ENCODE peak calls at places on chromosomes 5 and 9, in ten cellular contexts. X, O, N, A, J, I, R, Q, G and P are unnamed samples.
A peak's percentile ranks its signal among the peaks of the same experiment; 100 is the strongest.

GRCh38 chr9:84711936-84712335 is 42.4 kb downstream of the NTRK2 start:
- DNase-seq in X (peak; percentile 81), O (no peak), N (no peak), A (peak; percentile 87), J (peak; percentile 24), I (no peak), R (no peak), Q (peak; percentile 21), G (peak; percentile 80), P (peak; percentile 3)

GRCh38 chr9:126919193-126919592 is 4.6 kb downstream of the RALGPS1 start:
- DNase-seq in X (no peak), O (no peak), N (no peak), A (no peak), J (no peak), I (no peak), R (no peak), Q (no peak), G (no peak), P (no peak)

GRCh38 chr5:91257301-91257700 is 125.8 kb downstream of the ARRDC3 start:
- DNase-seq in X (no peak), O (no peak), N (no peak), A (no peak), J (no peak), I (no peak), R (no peak), Q (no peak), G (no peak), P (no peak)

GRCh38 chr5:77308154-77308960 is 97.9 kb downstream of the PDE8B start:
- DNase-seq in X (no peak), O (peak; percentile 57), N (no peak), A (no peak), J (no peak), I (no peak), R (no peak), Q (no peak), G (no peak), P (no peak)

GRCh38 chr9:126423709-126424185 is 97.1 kb downstream of the MVB12B start:
- DNase-seq in X (no peak), O (no peak), N (no peak), A (peak; percentile 56), J (no peak), I (no peak), R (no peak), Q (no peak), G (no peak), P (no peak)

GRCh38 chr5:167899490-167899889 is 392.0 kb upstream of the WWC1 start:
- DNase-seq in X (peak; percentile 73), O (no peak), N (no peak), A (no peak), J (peak; percentile 32), I (no peak), R (no peak), Q (no peak), G (peak; percentile 87), P (peak; percentile 37)

GRCh38 chr5:150510460-150511263 is 2.7 kb downstream of the NDST1 start:
- DNase-seq in X (peak; percentile 29), O (no peak), N (no peak), A (no peak), J (no peak), I (no peak), R (peak; percentile 72), Q (no peak), G (peak; percentile 74), P (no peak)

GRCh38 chr9:131843989-131844744 is 104.3 kb upstream of the RAPGEF1 start:
- DNase-seq in X (no peak), O (no peak), N (no peak), A (no peak), J (no peak), I (no peak), R (no peak), Q (no peak), G (no peak), P (no peak)

GRCh38 chr5:80959768-80960442 is at the start of gene RASGRF2:
- DNase-seq in X (peak; percentile 27), O (peak; percentile 88), N (peak; percentile 19), A (no peak), J (peak; percentile 27), I (no peak), R (no peak), Q (no peak), G (peak; percentile 59), P (no peak)

GRCh38 chr5:446864-447263 is 3.9 kb downstream of the EXOC3 start:
- DNase-seq in X (peak; percentile 53), O (peak; percentile 54), N (no peak), A (peak; percentile 72), J (no peak), I (peak; percentile 72), R (no peak), Q (no peak), G (peak; percentile 34), P (peak; percentile 61)

GRCh38 chr5:124878583-124879345 is 132.3 kb upstream of the ZNF608 start:
- DNase-seq in X (no peak), O (no peak), N (no peak), A (no peak), J (no peak), I (no peak), R (no peak), Q (no peak), G (no peak), P (no peak)
- H3K4me3 ChIP-seq in X (no peak overlapping the region), O (no peak overlapping the region), N (no peak overlapping the region), A (no peak overlapping the region), J (no peak overlapping the region), I (no peak overlapping the region), R (no peak overlapping the region), Q (no peak overlapping the region), G (no peak overlapping the region), P (no peak overlapping the region)

GRCh38 chr5:88143693-88144218 is 124.9 kb downstream of the TMEM161B start:
- DNase-seq in X (no peak), O (no peak), N (no peak), A (no peak), J (no peak), I (no peak), R (peak; percentile 35), Q (no peak), G (no peak), P (no peak)

GRCh38 chr5:88142801-88143692 is 125.6 kb downstream of the TMEM161B start:
- DNase-seq in X (peak; percentile 59), O (peak; percentile 49), N (no peak), A (peak; percentile 93), J (no peak), I (no peak), R (no peak), Q (peak; percentile 48), G (peak; percentile 65), P (no peak)

GRCh38 chr5:88140396-88140862 is 128.2 kb downstream of the TMEM161B start:
- DNase-seq in X (no peak), O (peak; percentile 92), N (no peak), A (peak; percentile 88), J (no peak), I (peak; percentile 15), R (peak; percentile 75), Q (no peak), G (peak; percentile 25), P (no peak)

GRCh38 chr5:88140863-88141694 is 127.6 kb downstream of the TMEM161B start:
- DNase-seq in X (peak; percentile 99), O (peak; percentile 99), N (peak; percentile 57), A (peak; percentile 99), J (peak; percentile 96), I (peak; percentile 92), R (peak; percentile 94), Q (peak; percentile 93), G (peak; percentile 99), P (peak; percentile 96)

DNA sequence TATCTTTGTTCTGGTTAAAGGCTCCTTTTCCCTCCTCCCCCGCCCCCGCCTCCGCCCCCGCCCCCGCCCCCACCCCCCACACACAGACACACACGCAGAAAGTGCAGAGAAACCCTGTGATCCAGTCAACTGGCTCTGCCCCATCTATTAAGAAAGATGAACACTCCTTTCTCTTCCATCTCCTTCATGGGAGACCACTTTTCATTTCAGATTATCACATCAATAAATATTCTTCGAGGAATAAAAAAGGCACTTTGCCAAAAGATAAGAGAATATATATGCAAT is 127.0 kb downstream of the TMEM161B start:
- DNase-seq in X (no peak), O (no peak), N (no peak), A (no peak), J (no peak), I (no peak), R (no peak), Q (no peak), G (no peak), P (no peak)
- H3K4me3 ChIP-seq in X (peak overlapping the region; percentile 53), O (peak overlapping the region; percentile 42), N (peak overlapping the region; percentile 54), A (no peak overlapping the region), J (peak overlapping the region; percentile 39), I (peak overlapping the region; percentile 48), R (peak overlapping the region; percentile 59), Q (peak overlapping the region; percentile 60), G (peak overlapping the region; percentile 61), P (peak overlapping the region; percentile 24)

GRCh38 chr5:66873990-66874389 is 277.8 kb downstream of the MAST4 start:
- DNase-seq in X (no peak), O (no peak), N (no peak), A (no peak), J (no peak), I (no peak), R (no peak), Q (no peak), G (no peak), P (no peak)

GRCh38 chr5:66875325-66875724 is 279.1 kb downstream of the MAST4 start:
- DNase-seq in X (no peak), O (no peak), N (no peak), A (no peak), J (no peak), I (no peak), R (no peak), Q (no peak), G (no peak), P (no peak)

GRCh38 chr5:66871651-66872050 is 275.5 kb downstream of the MAST4 start:
- DNase-seq in X (no peak), O (no peak), N (no peak), A (no peak), J (no peak), I (no peak), R (no peak), Q (no peak), G (no peak), P (no peak)

GRCh38 chr5:66869347-66869746 is 273.2 kb downstream of the MAST4 start:
- DNase-seq in X (no peak), O (no peak), N (no peak), A (no peak), J (no peak), I (no peak), R (no peak), Q (no peak), G (no peak), P (no peak)

GRCh38 chr5:66872688-66873333 is 276.6 kb downstream of the MAST4 start:
- DNase-seq in X (no peak), O (no peak), N (no peak), A (no peak), J (no peak), I (no peak), R (no peak), Q (no peak), G (no peak), P (no peak)
- H3K4me3 ChIP-seq in X (no peak overlapping the region), O (no peak overlapping the region), N (no peak overlapping the region), A (no peak overlapping the region), J (no peak overlapping the region), I (no peak overlapping the region), R (no peak overlapping the region), Q (no peak overlapping the region), G (no peak overlapping the region), P (no peak overlapping the region)

DNA sequence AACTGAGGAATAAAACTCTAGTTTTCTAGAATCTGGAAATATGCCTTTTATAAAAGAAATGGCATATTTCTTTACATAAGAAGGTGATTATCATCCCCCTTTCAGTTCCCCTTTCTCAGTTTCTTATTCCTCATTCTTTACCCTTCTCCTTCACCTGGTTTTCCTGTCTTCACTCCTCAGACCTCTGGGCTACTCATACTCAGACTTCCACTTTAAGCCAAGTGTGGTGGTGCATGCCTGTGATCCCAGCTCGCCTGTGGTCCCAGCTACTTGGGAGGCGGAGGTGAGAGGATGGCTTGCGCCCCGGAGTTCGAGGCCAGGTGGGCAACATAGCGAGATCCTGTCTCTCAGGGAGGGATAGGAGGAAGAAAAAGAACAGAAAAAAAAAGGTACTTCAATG is 57.2 kb downstream of the RANBP6 start:
- DNase-seq in X (no peak), O (peak; percentile 59), N (no peak), A (no peak), J (no peak), I (no peak), R (no peak), Q (no peak), G (no peak), P (no peak)
- H3K4me3 ChIP-seq in X (no peak overlapping the region), O (no peak overlapping the region), N (no peak overlapping the region), A (no peak overlapping the region), J (no peak overlapping the region), I (no peak overlapping the region), R (no peak overlapping the region), Q (no peak overlapping the region), G (no peak overlapping the region), P (no peak overlapping the region)